ENCODE peak calls at places on chromosomes 4 and X, in four cellular contexts. R, T, S and H are unnamed samples.

GRCh38 chr4:110294165-110294564 is 95.8 kb upstream of the ELOVL6 start:
- DNase-seq in R (peak), T (no peak), S (no peak), H (no peak)

GRCh38 chr4:139916041-139916440 is 237.9 kb downstream of the MAML3 start:
- DNase-seq in R (no peak), T (no peak), S (no peak), H (no peak)

GRCh38 chr4:4521069-4521468 is 20.8 kb downstream of the STX18 start:
- DNase-seq in R (peak), T (no peak), S (no peak), H (no peak)

GRCh38 chr4:158197194-158197593 is 13.1 kb upstream of the TMEM144 start:
- DNase-seq in R (no peak), T (no peak), S (no peak), H (no peak)

GRCh38 chr4:106497271-106497670 is 128.7 kb upstream of the GIMD1 start:
- DNase-seq in R (no peak), T (no peak), S (no peak), H (no peak)

GRCh38 chrX:1551959-1552546 is 15.1 kb upstream of the P2RY8 start:
- DNase-seq in R (no peak), T (no peak), S (no peak), H (no peak)

GRCh38 chr4:103429283-103429682 is 231.1 kb upstream of the CENPE start:
- DNase-seq in R (no peak), T (no peak), S (peak), H (peak)

GRCh38 chr4:81538712-81539432 is 67.2 kb upstream of the RASGEF1B start:
- DNase-seq in R (no peak), T (no peak), S (no peak), H (no peak)

GRCh38 chrX:139844163-139844562 is 88.7 kb downstream of the ATP11C start:
- DNase-seq in R (no peak), T (no peak), S (peak), H (no peak)

GRCh38 chrX:3451566-3451965 is 105.1 kb upstream of the MXRA5 start:
- DNase-seq in R (no peak), T (no peak), S (no peak), H (no peak)

GRCh38 chrX:8305336-8305735 is 134.3 kb upstream of the VCX2 start:
- DNase-seq in R (no peak), T (no peak), S (no peak), H (peak)

GRCh38 chrX:103734125-103734760 is 23.5 kb downstream of the TMEM31 start:
- DNase-seq in R (no peak), T (no peak), S (peak), H (no peak)

GRCh38 chr4:40152642-40153041 is 44.2 kb upstream of the RHOH start:
- DNase-seq in R (no peak), T (peak), S (no peak), H (no peak)

GRCh38 chr4:33091961-33092360 is 2371.8 kb downstream of the PCDH7 start:
- DNase-seq in R (no peak), T (no peak), S (no peak), H (no peak)

GRCh38 chr4:30714408-30715031 is 5.6 kb upstream of the PCDH7 start:
- DNase-seq in R (peak), T (no peak), S (peak), H (peak)

GRCh38 chr4:142129473-142129872 is 493.1 kb downstream of the IL15 start:
- DNase-seq in R (no peak), T (no peak), S (no peak), H (no peak)

GRCh38 chrX:110427076-110427475 is 68.4 kb downstream of the RTL9 start:
- DNase-seq in R (no peak), T (no peak), S (no peak), H (no peak)

GRCh38 chr4:53712326-53712725 is 121.0 kb upstream of the LNX1 start:
- DNase-seq in R (no peak), T (no peak), S (no peak), H (no peak)

GRCh38 chr4:5474756-5475155 is 233.6 kb downstream of the EVC2 start:
- DNase-seq in R (peak), T (no peak), S (no peak), H (no peak)

GRCh38 chrX:150227873-150228272 is 135.2 kb upstream of the MAMLD1 start:
- DNase-seq in R (no peak), T (no peak), S (no peak), H (no peak)

GRCh38 chr4:153643406-153644016 is 40.6 kb upstream of the TLR2 start:
- DNase-seq in R (peak), T (no peak), S (no peak), H (no peak)

GRCh38 chr4:77310931-77311330 is 153.9 kb downstream of the CCNG2 start:
- DNase-seq in R (no peak), T (no peak), S (no peak), H (no peak)

GRCh38 chrX:1449581-1450149 is 3.0 kb downstream of the ASMTL start:
- DNase-seq in R (no peak), T (no peak), S (no peak), H (no peak)

GRCh38 chr4:84939111-84939510 is 27.4 kb downstream of the WDFY3 start:
- DNase-seq in R (no peak), T (no peak), S (no peak), H (no peak)

DNA sequence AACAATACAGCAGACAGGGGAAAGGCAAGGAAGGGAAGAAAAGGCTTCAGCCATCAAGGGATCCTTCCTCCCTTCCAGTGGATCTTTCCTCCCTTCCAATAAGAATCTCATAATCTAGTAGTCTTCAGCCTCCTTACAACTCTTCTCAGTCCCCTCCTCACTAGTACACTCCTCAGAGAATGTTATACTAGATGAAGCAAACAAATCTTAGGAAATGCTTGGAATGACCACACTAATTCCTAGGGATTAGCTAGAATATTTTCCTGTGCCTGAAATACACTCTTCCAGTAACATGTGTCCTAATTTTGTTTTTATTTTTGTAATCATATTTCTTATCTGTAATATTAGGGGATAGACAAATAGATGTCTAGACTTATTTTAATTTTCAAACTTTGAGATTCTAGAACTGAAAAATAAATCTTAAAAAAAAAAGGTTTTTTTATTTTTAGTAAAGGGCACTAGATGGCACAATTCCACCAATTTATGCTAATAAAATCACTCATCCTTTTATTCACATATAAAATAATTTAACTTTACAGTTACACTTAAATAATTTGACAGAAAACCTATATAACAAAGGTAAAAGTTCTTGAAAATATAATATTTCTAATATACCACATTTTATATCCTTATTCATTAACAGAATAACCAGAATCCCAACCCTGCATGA is 7.0 kb upstream of the STPG2 start:
- DNase-seq in R (peak), T (no peak), S (no peak), H (no peak)
- TF ChIP-seq CTCF in R (peak), T (peak), S (no peak), H (peak)

GRCh38 chr4:7769936-7770674 is 169.6 kb downstream of the AFAP1 start:
- DNase-seq in R (no peak), T (no peak), S (no peak), H (no peak)
- TF ChIP-seq CTCF in R (peak), T (peak), S (peak), H (peak)

GRCh38 chrX:46376246-46376885 is 168.9 kb downstream of the ZNF674 start:
- DNase-seq in R (peak), T (no peak), S (no peak), H (peak)
- TF ChIP-seq CTCF in R (peak), T (peak), S (no peak), H (no peak)

GRCh38 chr4:60744767-60745166 is 455.4 kb upstream of the ADGRL3 start:
- DNase-seq in R (no peak), T (no peak), S (no peak), H (no peak)
- TF ChIP-seq CTCF in R (peak), T (no peak), S (no peak), H (no peak)

GRCh38 chr4:138935-139334 is 14.6 kb downstream of the ZNF718 start:
- DNase-seq in R (no peak), T (no peak), S (no peak), H (no peak)

DNA sequence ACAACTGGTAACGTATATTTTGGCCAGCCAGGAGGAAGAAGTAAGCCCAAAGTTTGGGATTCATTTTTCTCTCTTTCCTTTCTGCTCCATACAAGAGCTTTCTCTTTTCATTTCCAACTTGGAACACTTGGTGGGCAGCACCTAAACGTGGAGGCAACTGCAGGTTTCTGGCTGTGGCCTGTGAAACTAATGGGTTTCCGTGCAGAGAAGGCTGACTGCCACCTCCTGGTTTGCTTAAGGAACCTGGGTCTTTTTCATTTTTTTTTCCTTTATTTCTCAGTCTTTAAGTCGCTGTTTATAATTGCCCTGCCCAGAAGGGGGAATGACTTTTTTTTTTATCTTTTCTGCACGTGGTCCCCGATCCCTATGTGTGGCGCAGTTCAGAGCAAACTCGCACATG is 15.4 kb downstream of the ZNF718 start:
- DNase-seq in R (no peak), T (no peak), S (no peak), H (no peak)
- TF ChIP-seq CTCF in R (no peak), T (no peak), S (no peak), H (no peak)

DNA sequence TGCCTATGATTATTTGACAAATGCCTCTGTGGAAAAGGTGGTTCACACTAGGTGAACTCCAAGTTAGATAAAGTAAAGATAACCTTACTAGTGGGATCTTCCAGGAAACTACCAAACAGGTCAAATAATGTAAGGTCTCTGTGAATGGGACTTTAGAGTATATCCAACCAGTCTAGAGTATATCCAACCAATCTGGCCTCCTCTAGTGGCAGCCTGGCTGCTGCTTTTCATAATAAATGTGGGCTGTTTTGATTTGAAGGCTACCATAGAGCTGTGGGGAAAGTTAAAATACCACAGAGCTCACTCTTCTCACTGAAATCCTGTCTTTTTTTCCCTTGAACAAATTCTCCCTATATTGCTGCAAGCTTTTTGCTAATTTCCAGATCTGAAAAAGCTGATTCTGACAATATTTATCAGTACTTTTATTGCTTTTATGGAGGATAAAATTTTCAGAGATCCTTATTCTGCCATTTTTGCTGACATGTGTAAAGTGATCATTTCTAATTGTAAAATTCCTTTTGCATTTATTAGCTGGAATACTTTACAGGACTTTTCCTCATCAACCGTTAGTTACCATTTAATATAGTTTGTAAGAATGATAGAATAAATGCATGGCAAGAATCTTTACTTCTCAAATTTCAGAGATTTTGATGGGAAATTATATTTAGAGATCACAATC is 111.3 kb downstream of the TET2 start:
- DNase-seq in R (no peak), T (no peak), S (no peak), H (no peak)
- TF ChIP-seq CTCF in R (peak), T (no peak), S (peak), H (no peak)

GRCh38 chrX:37509349-37509748 is 62.1 kb upstream of the LANCL3 start:
- DNase-seq in R (peak), T (no peak), S (no peak), H (no peak)
- TF ChIP-seq CTCF in R (peak), T (no peak), S (peak), H (peak)

GRCh38 chrX:148530464-148531077 is 30.2 kb downstream of the AFF2 start:
- DNase-seq in R (peak), T (no peak), S (no peak), H (no peak)
- TF ChIP-seq CTCF in R (peak), T (peak), S (peak), H (peak)